ENCODE peak calls at places on chromosomes 7 and 10, in eight cellular contexts. One of them, this sample, is unnamed.

GRCh38 chr10:77431980-77432379 is 205.6 kb downstream of the KCNMA1 start:
- DNase-seq in ELR: no peak
- DNase-seq in HTR-8/SVneo: no peak
- DNase-seq in spleen: no peak
- DNase-seq in NCI-H1105 treated with DMSO at 0.1 percent for 48 hours: no peak
- DNase-seq in T-cell: no peak
- DNase-seq in stimulated activated CD4-positive, alpha-beta T cell treated with anti-CD3 and anti-CD28 coated beads, Interleukin-1b, Interleukin-23, amount 100 ng/mL, for 1 hour: no peak
- DNase-seq in Daoy: no peak
- DNase-seq in this sample: no peak

GRCh38 chr7:23393636-23394035 is 76.7 kb downstream of the IGF2BP3 start:
- DNase-seq in ELR: no peak
- DNase-seq in HTR-8/SVneo: no peak
- DNase-seq in spleen: no peak
- DNase-seq in NCI-H1105 treated with DMSO at 0.1 percent for 48 hours: no peak
- DNase-seq in T-cell: no peak
- DNase-seq in stimulated activated CD4-positive, alpha-beta T cell treated with anti-CD3 and anti-CD28 coated beads, Interleukin-1b, Interleukin-23, amount 100 ng/mL, for 1 hour: no peak
- DNase-seq in Daoy: no peak
- DNase-seq in this sample: no peak

GRCh38 chr7:47447621-47448349 is 134.1 kb downstream of the TNS3 start:
- DNase-seq in ELR: no peak
- DNase-seq in HTR-8/SVneo: no peak
- DNase-seq in spleen: no peak
- DNase-seq in NCI-H1105 treated with DMSO at 0.1 percent for 48 hours: no peak
- DNase-seq in T-cell: no peak
- DNase-seq in stimulated activated CD4-positive, alpha-beta T cell treated with anti-CD3 and anti-CD28 coated beads, Interleukin-1b, Interleukin-23, amount 100 ng/mL, for 1 hour: no peak
- DNase-seq in Daoy: no peak
- DNase-seq in this sample: no peak

GRCh38 chr7:51823437-51823836 is 506.8 kb upstream of the COBL start:
- DNase-seq in ELR: no peak
- DNase-seq in HTR-8/SVneo: no peak
- DNase-seq in spleen: no peak
- DNase-seq in NCI-H1105 treated with DMSO at 0.1 percent for 48 hours: no peak
- DNase-seq in T-cell: no peak
- DNase-seq in stimulated activated CD4-positive, alpha-beta T cell treated with anti-CD3 and anti-CD28 coated beads, Interleukin-1b, Interleukin-23, amount 100 ng/mL, for 1 hour: no peak
- DNase-seq in Daoy: no peak
- DNase-seq in this sample: no peak

GRCh38 chr7:6163402-6163801 is 109.0 kb downstream of the CYTH3 start:
- DNase-seq in ELR: no peak
- DNase-seq in HTR-8/SVneo: no peak
- DNase-seq in spleen: no peak
- DNase-seq in NCI-H1105 treated with DMSO at 0.1 percent for 48 hours: no peak
- DNase-seq in T-cell: no peak
- DNase-seq in stimulated activated CD4-positive, alpha-beta T cell treated with anti-CD3 and anti-CD28 coated beads, Interleukin-1b, Interleukin-23, amount 100 ng/mL, for 1 hour: no peak
- DNase-seq in Daoy: no peak
- DNase-seq in this sample: no peak

GRCh38 chr7:106018566-106019338 is 55.7 kb downstream of the CDHR3 start:
- DNase-seq in ELR: no peak
- DNase-seq in HTR-8/SVneo: no peak
- DNase-seq in spleen: no peak
- DNase-seq in NCI-H1105 treated with DMSO at 0.1 percent for 48 hours: peak; percentile 62
- DNase-seq in T-cell: no peak
- DNase-seq in stimulated activated CD4-positive, alpha-beta T cell treated with anti-CD3 and anti-CD28 coated beads, Interleukin-1b, Interleukin-23, amount 100 ng/mL, for 1 hour: no peak
- DNase-seq in Daoy: no peak
- DNase-seq in this sample: no peak

GRCh38 chr10:72615985-72616384 is 9.9 kb downstream of the MICU1 start:
- DNase-seq in ELR: peak; percentile 32
- DNase-seq in HTR-8/SVneo: no peak
- DNase-seq in spleen: no peak
- DNase-seq in NCI-H1105 treated with DMSO at 0.1 percent for 48 hours: no peak
- DNase-seq in T-cell: no peak
- DNase-seq in stimulated activated CD4-positive, alpha-beta T cell treated with anti-CD3 and anti-CD28 coated beads, Interleukin-1b, Interleukin-23, amount 100 ng/mL, for 1 hour: no peak
- DNase-seq in Daoy: no peak
- DNase-seq in this sample: no peak

GRCh38 chr7:115024276-115024675 is 102.4 kb downstream of the MDFIC start:
- DNase-seq in ELR: no peak
- DNase-seq in HTR-8/SVneo: no peak
- DNase-seq in spleen: no peak
- DNase-seq in NCI-H1105 treated with DMSO at 0.1 percent for 48 hours: no peak
- DNase-seq in T-cell: no peak
- DNase-seq in stimulated activated CD4-positive, alpha-beta T cell treated with anti-CD3 and anti-CD28 coated beads, Interleukin-1b, Interleukin-23, amount 100 ng/mL, for 1 hour: no peak
- DNase-seq in Daoy: no peak
- DNase-seq in this sample: no peak

GRCh38 chr10:133445751-133446708 is 7.7 kb upstream of the SCART1 start:
- DNase-seq in ELR: no peak
- DNase-seq in HTR-8/SVneo: no peak
- DNase-seq in spleen: no peak
- DNase-seq in NCI-H1105 treated with DMSO at 0.1 percent for 48 hours: no peak
- DNase-seq in T-cell: no peak
- DNase-seq in stimulated activated CD4-positive, alpha-beta T cell treated with anti-CD3 and anti-CD28 coated beads, Interleukin-1b, Interleukin-23, amount 100 ng/mL, for 1 hour: no peak
- DNase-seq in Daoy: no peak
- DNase-seq in this sample: no peak

GRCh38 chr7:34260282-34260681 is 354.9 kb downstream of the BMPER start:
- DNase-seq in ELR: peak; percentile 97
- DNase-seq in HTR-8/SVneo: peak; percentile 50
- DNase-seq in spleen: no peak
- DNase-seq in NCI-H1105 treated with DMSO at 0.1 percent for 48 hours: no peak
- DNase-seq in T-cell: no peak
- DNase-seq in stimulated activated CD4-positive, alpha-beta T cell treated with anti-CD3 and anti-CD28 coated beads, Interleukin-1b, Interleukin-23, amount 100 ng/mL, for 1 hour: no peak
- DNase-seq in Daoy: peak; percentile 84
- DNase-seq in this sample: peak; percentile 13